ENCODE peak calls at places on chromosomes 12 and 14, in six cellular contexts. T is heart left ventricle; N is skeletal muscle cell; E is activated CD8-positive, alpha-beta memory T cell treated with anti-CD3 and anti-CD28 coated beads, Interleukin-2, amount 50 U/mL, for 4 hours; R is stimulated activated CD8-positive, alpha-beta memory T cell treated with anti-CD3 and anti-CD28 coated beads, Interleukin-15, amount 100 ng/mL, for 1 hour; C is OCI-LY7. M is an unnamed sample.

GRCh38 chr12:24808651-24809050 is 140.2 kb downstream of the BCAT1 start:
- DNase-seq in E (no peak), N (no peak), R (no peak), T (no peak), C (no peak), M (no peak)

GRCh38 chr14:52078093-52078492 is 9.2 kb upstream of the NID2 start:
- DNase-seq in T (no peak), R (no peak), E (no peak), C (no peak), N (no peak), M (no peak)

GRCh38 chr12:10867381-10867780 is 16.7 kb downstream of the PRH1 start:
- DNase-seq in C (no peak), N (no peak), R (no peak), T (no peak), E (no peak), M (no peak)

GRCh38 chr12:45343269-45344051 is 127.6 kb downstream of the ANO6 start:
- DNase-seq in N (no peak), R (no peak), E (no peak), T (peak; percentile 29), C (no peak), M (no peak)

GRCh38 chr12:111074965-111075364 is 154.6 kb upstream of the MYL2 start:
- DNase-seq in E (no peak), T (no peak), N (no peak), R (no peak), C (no peak), M (no peak)

GRCh38 chr14:37417151-37417550 is 177.9 kb downstream of the FOXA1 start:
- DNase-seq in E (no peak), N (no peak), T (no peak), C (no peak), R (no peak), M (no peak)

GRCh38 chr14:50941151-50941550 is 3.1 kb downstream of the PYGL start:
- DNase-seq in R (no peak), C (no peak), E (no peak), T (no peak), N (no peak), M (no peak)

GRCh38 chr12:25107920-25108319 is 87.0 kb downstream of the DNAI7 start:
- DNase-seq in E (no peak), T (no peak), N (no peak), R (no peak), C (no peak), M (no peak)

GRCh38 chr14:59374048-59374447 is 91.1 kb downstream of the GPR135 start:
- DNase-seq in T (no peak), C (no peak), N (no peak), E (no peak), R (no peak), M (no peak)

GRCh38 chr14:64721391-64721791 is 17.2 kb downstream of the PLEKHG3 start:
- DNase-seq in R (no peak), C (no peak), N (peak; percentile 41), T (peak; percentile 54), E (no peak), M (no peak)

GRCh38 chr12:109994262-109995175 is 1.6 kb downstream of the GIT2 start:
- DNase-seq in E (no peak), T (no peak), C (peak; percentile 66), N (no peak), R (no peak), M (peak; percentile 66)

GRCh38 chr14:95863295-95863694 is 13.3 kb upstream of the TUNAR start:
- DNase-seq in E (no peak), R (no peak), N (no peak), C (no peak), T (no peak), M (no peak)

GRCh38 chr14:102591372-102591943 is 991 bp upstream of the RCOR1 start:
- DNase-seq in E (peak; percentile 36), T (peak; percentile 66), N (no peak), C (peak; percentile 66), R (no peak), M (peak; percentile 81)

GRCh38 chr14:60090864-60091519 is 731 bp upstream of the PCNX4 start:
- DNase-seq in R (no peak), T (peak; percentile 50), C (peak; percentile 50), N (peak; percentile 49), E (no peak), M (peak; percentile 85)

GRCh38 chr12:119229837-119230236 is 51.1 kb downstream of the HSPB8 start:
- DNase-seq in T (peak; percentile 33), R (no peak), C (peak; percentile 51), E (no peak), N (no peak), M (peak; percentile 45)

GRCh38 chr14:54650331-54651017 is 83.5 kb downstream of the SAMD4A start:
- DNase-seq in E (no peak), C (no peak), R (no peak), T (peak; percentile 51), N (peak; percentile 58), M (no peak)